ENCODE peak calls at places on chromosomes 4 and X, in four cellular contexts. One of them, this sample, is unnamed.
A peak's percentile ranks its signal among the peaks of the same experiment; 100 is the strongest.

GRCh38 chr4:45467157-45467556 is 656.7 kb downstream of the GABRG1 start:
- DNase-seq in left ventricle myocardium inferior: no peak
- DNase-seq in GM23338: no peak
- DNase-seq in upper lobe of left lung: no peak
- DNase-seq in this sample: no peak

GRCh38 chr4:159171287-159171686 is 68.4 kb downstream of the RAPGEF2 start:
- DNase-seq in left ventricle myocardium inferior: no peak
- DNase-seq in GM23338: no peak
- DNase-seq in upper lobe of left lung: no peak
- DNase-seq in this sample: no peak

GRCh38 chr4:123325241-123325681 is 71.3 kb upstream of the SPRY1 start:
- DNase-seq in left ventricle myocardium inferior: no peak
- DNase-seq in GM23338: no peak
- DNase-seq in upper lobe of left lung: no peak
- DNase-seq in this sample: peak; percentile 89

GRCh38 chrX:106933538-106933961 is 13.3 kb downstream of the CLDN2 start:
- DNase-seq in upper lobe of left lung: no peak
- DNase-seq in left ventricle myocardium inferior: peak; percentile 11
- DNase-seq in GM23338: no peak
- DNase-seq in this sample: no peak

GRCh38 chr4:123064390-123064789 is 142.0 kb upstream of the NUDT6 start:
- DNase-seq in left ventricle myocardium inferior: no peak
- DNase-seq in upper lobe of left lung: no peak
- DNase-seq in GM23338: no peak
- DNase-seq in this sample: no peak

GRCh38 chr4:7807351-7807921 is 132.2 kb downstream of the AFAP1 start:
- DNase-seq in GM23338: no peak
- DNase-seq in left ventricle myocardium inferior: peak; percentile 44
- DNase-seq in upper lobe of left lung: no peak
- DNase-seq in this sample: no peak

GRCh38 chr4:2820216-2820982 is 23.2 kb upstream of the ADD1 start:
- DNase-seq in GM23338: no peak
- DNase-seq in left ventricle myocardium inferior: peak; percentile 11
- DNase-seq in upper lobe of left lung: peak; percentile 10
- DNase-seq in this sample: no peak

GRCh38 chr4:154344686-154345085 is 146.9 kb downstream of the DCHS2 start:
- DNase-seq in left ventricle myocardium inferior: no peak
- DNase-seq in GM23338: peak; percentile 64
- DNase-seq in upper lobe of left lung: peak; percentile 33
- DNase-seq in this sample: no peak

GRCh38 chr4:123024710-123025109 is 102.3 kb upstream of the NUDT6 start:
- DNase-seq in GM23338: no peak
- DNase-seq in upper lobe of left lung: no peak
- DNase-seq in left ventricle myocardium inferior: no peak
- DNase-seq in this sample: no peak

GRCh38 chr4:36165256-36166005 is 78.9 kb downstream of the ARAP2 start:
- DNase-seq in upper lobe of left lung: no peak
- DNase-seq in GM23338: no peak
- DNase-seq in left ventricle myocardium inferior: no peak
- DNase-seq in this sample: no peak

GRCh38 chrX:20026278-20026677 is 35.4 kb upstream of the BCLAF3 start:
- DNase-seq in upper lobe of left lung: no peak
- DNase-seq in left ventricle myocardium inferior: no peak
- DNase-seq in GM23338: no peak
- DNase-seq in this sample: no peak

GRCh38 chr4:177427097-177427665 is 15.1 kb downstream of the AGA start:
- DNase-seq in GM23338: no peak
- DNase-seq in left ventricle myocardium inferior: no peak
- DNase-seq in upper lobe of left lung: no peak
- DNase-seq in this sample: no peak

GRCh38 chrX:48083212-48083611 is 11.8 kb upstream of the ZNF630 start:
- DNase-seq in left ventricle myocardium inferior: peak; percentile 13
- DNase-seq in GM23338: peak; percentile 60
- DNase-seq in upper lobe of left lung: no peak
- DNase-seq in this sample: no peak

GRCh38 chr4:144178414-144178813 is 37.9 kb upstream of the GYPA start:
- DNase-seq in upper lobe of left lung: no peak
- DNase-seq in GM23338: peak; percentile 57
- DNase-seq in left ventricle myocardium inferior: no peak
- DNase-seq in this sample: no peak

GRCh38 chr4:138239496-138239895 is 2.7 kb downstream of the SLC7A11 start:
- DNase-seq in upper lobe of left lung: no peak
- DNase-seq in left ventricle myocardium inferior: no peak
- DNase-seq in GM23338: no peak
- DNase-seq in this sample: no peak

GRCh38 chr4:138241281-138242075 is 671 bp downstream of the SLC7A11 start:
- DNase-seq in upper lobe of left lung: no peak
- DNase-seq in left ventricle myocardium inferior: no peak
- DNase-seq in GM23338: peak; percentile 30
- DNase-seq in this sample: no peak

GRCh38 chr4:138235419-138235952 is 6.7 kb downstream of the SLC7A11 start:
- DNase-seq in upper lobe of left lung: no peak
- DNase-seq in GM23338: no peak
- DNase-seq in left ventricle myocardium inferior: no peak
- DNase-seq in this sample: no peak

GRCh38 chr4:138236035-138236434 is 6.1 kb downstream of the SLC7A11 start:
- DNase-seq in GM23338: no peak
- DNase-seq in upper lobe of left lung: no peak
- DNase-seq in left ventricle myocardium inferior: no peak
- DNase-seq in this sample: no peak

GRCh38 chr4:138238521-138239292 is 3.4 kb downstream of the SLC7A11 start:
- DNase-seq in upper lobe of left lung: no peak
- DNase-seq in GM23338: no peak
- DNase-seq in left ventricle myocardium inferior: no peak
- DNase-seq in this sample: no peak
- H3K4me3 ChIP-seq in upper lobe of left lung: no peak overlapping the region
- H3K4me3 ChIP-seq in GM23338: peak overlapping the region; percentile 74
- H3K4me3 ChIP-seq in left ventricle myocardium inferior: no peak overlapping the region
- H3K4me3 ChIP-seq in this sample: no peak overlapping the region

DNA sequence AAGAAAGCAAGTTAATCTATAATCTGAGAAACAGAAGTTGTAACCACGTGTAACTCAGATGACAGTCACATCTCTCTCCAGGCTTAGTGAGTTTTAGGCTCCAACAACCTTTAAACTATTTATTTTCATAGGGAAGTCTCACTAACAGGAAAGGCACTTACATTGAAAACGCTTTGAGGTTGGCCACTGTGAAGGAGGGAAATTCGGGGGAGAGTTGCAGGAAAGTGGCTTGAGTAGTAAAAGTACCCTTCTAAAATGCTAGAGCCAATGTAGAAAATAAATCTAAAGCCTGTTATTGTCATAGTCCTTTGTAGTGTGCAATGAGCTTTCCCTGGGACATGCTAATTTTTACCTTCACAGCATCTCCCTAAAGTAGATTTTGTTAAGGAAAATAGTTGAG is 995 bp upstream of the NFXL1 start:
- DNase-seq in upper lobe of left lung: no peak
- DNase-seq in GM23338: no peak
- DNase-seq in left ventricle myocardium inferior: no peak
- DNase-seq in this sample: no peak
- H3K4me3 ChIP-seq in upper lobe of left lung: no peak overlapping the region
- H3K4me3 ChIP-seq in GM23338: peak overlapping the region; percentile 91
- H3K4me3 ChIP-seq in left ventricle myocardium inferior: no peak overlapping the region
- H3K4me3 ChIP-seq in this sample: peak overlapping the region; percentile 99

DNA sequence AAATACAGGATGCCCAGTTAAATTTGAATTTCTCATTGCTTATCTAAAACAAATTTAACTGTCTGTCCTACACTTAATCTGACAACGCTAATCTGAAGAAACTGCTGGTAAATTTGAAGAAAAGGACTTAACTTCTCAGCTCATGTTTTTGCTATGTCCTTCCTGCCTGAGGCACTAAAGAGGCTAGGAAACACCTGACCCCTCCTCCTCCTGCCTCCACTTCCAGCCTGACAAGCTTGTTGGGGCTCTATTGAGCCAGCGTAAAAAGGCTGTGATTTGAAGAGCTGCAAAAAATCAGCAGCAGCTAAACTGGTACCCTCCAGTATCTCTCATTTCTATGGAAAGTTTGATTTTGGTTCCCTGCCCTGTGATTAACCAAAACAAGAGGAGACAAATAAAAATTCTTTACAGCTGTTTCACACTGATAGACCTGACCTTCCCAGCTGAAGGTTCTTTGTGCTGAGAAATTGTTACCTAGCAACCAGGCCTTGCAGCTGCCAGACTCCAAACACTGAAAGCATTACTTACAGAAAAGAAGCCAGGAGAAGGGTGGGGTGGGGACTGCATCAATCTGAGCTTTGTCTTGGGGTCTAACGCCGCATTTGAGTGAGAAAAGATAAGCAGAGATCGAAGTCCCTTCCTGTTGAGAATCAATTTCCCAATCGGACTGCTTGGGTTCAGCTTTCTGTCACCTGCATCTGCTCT is 34.9 kb downstream of the DCX start:
- DNase-seq in GM23338: peak; percentile 61
- DNase-seq in left ventricle myocardium inferior: no peak
- DNase-seq in upper lobe of left lung: no peak
- DNase-seq in this sample: no peak
- H3K4me3 ChIP-seq in GM23338: no peak overlapping the region
- H3K4me3 ChIP-seq in left ventricle myocardium inferior: no peak overlapping the region
- H3K4me3 ChIP-seq in upper lobe of left lung: no peak overlapping the region
- H3K4me3 ChIP-seq in this sample: no peak overlapping the region

GRCh38 chr4:1309261-1310010 is 19.7 kb downstream of the MAEA start:
- DNase-seq in GM23338: peak; percentile 98
- DNase-seq in upper lobe of left lung: peak; percentile 91
- DNase-seq in left ventricle myocardium inferior: peak; percentile 86
- DNase-seq in this sample: no peak
- H3K4me3 ChIP-seq in GM23338: peak overlapping the region; percentile 49
- H3K4me3 ChIP-seq in upper lobe of left lung: peak overlapping the region; percentile 37
- H3K4me3 ChIP-seq in left ventricle myocardium inferior: peak overlapping the region; percentile 60
- H3K4me3 ChIP-seq in this sample: no peak overlapping the region

GRCh38 chrX:31132803-31133202 is 61.0 kb upstream of the FTHL17 start:
- DNase-seq in GM23338: no peak
- DNase-seq in left ventricle myocardium inferior: no peak
- DNase-seq in upper lobe of left lung: no peak
- DNase-seq in this sample: no peak

GRCh38 chrX:31130457-31131215 is 58.8 kb upstream of the FTHL17 start:
- DNase-seq in upper lobe of left lung: no peak
- DNase-seq in GM23338: no peak
- DNase-seq in left ventricle myocardium inferior: no peak
- DNase-seq in this sample: no peak

GRCh38 chrX:31127716-31128115 is 55.9 kb upstream of the FTHL17 start:
- DNase-seq in left ventricle myocardium inferior: no peak
- DNase-seq in upper lobe of left lung: no peak
- DNase-seq in GM23338: no peak
- DNase-seq in this sample: no peak

GRCh38 chrX:31126205-31126604 is 54.4 kb upstream of the FTHL17 start:
- DNase-seq in left ventricle myocardium inferior: no peak
- DNase-seq in upper lobe of left lung: no peak
- DNase-seq in GM23338: peak; percentile 1
- DNase-seq in this sample: no peak

DNA sequence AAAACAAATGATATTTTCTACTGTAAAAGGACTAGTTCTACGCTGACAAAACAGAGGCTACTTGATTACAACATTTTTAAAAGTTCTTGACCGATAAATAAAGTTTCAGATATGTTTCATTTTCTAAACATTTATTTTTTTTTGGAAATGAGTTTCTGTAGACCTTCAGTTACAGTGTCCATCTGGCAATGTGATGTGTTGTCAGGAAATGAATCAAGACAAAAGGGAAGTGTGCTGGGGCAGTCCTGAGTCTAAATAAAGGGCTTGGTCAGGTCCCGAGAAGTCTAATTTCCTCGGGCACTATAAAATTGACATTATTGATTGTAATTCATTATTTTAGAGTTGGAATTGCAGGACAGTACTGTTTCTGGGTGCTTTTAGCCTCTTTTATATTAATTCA is 57.0 kb upstream of the FTHL17 start:
- DNase-seq in upper lobe of left lung: no peak
- DNase-seq in GM23338: no peak
- DNase-seq in left ventricle myocardium inferior: no peak
- DNase-seq in this sample: no peak
- H3K4me3 ChIP-seq in upper lobe of left lung: no peak overlapping the region
- H3K4me3 ChIP-seq in GM23338: no peak overlapping the region
- H3K4me3 ChIP-seq in left ventricle myocardium inferior: no peak overlapping the region
- H3K4me3 ChIP-seq in this sample: no peak overlapping the region

DNA sequence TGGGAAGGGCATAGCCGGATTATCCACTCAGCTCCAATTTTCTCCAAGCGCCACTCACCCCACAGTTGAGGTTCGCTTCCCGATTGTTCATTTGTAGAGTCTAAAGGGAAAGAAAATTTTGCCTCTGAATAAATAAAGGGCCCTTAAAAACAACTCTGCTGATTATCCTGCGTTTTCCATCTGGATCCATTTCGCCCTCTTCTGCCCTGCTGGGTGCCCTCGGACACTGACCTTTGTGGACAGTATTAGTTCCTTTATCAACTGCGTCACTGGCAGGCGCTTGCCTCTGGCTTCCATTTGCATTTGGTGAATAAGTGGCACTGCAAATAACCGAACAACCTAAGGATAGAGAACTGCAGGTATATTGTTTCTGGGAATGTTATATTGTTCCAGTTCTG is 10.1 kb downstream of the GSX2 start:
- DNase-seq in left ventricle myocardium inferior: no peak
- DNase-seq in GM23338: no peak
- DNase-seq in upper lobe of left lung: no peak
- DNase-seq in this sample: no peak
- H3K4me3 ChIP-seq in left ventricle myocardium inferior: peak overlapping the region; percentile 43
- H3K4me3 ChIP-seq in GM23338: peak overlapping the region; percentile 51
- H3K4me3 ChIP-seq in upper lobe of left lung: no peak overlapping the region
- H3K4me3 ChIP-seq in this sample: no peak overlapping the region

DNA sequence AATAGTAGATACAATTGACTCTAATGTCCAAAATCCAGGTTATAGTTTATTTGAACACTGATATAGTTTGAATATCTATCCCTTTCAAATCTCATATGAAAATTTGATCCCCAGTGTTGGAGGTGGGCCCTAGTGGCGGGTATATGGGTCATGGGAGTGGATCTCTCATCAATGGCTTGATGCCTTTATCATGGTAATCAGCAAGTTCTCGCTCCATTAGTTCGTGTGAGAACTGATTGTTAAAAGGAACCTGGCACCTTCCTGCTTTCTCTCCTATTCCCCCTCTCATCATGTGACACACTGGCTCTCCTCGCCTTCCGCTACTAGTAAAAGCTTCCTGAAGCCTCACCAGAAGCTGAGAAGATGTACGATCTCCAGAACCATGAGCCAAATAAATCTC is 70.1 kb downstream of the UNC5C start:
- DNase-seq in GM23338: peak; percentile 10
- DNase-seq in upper lobe of left lung: no peak
- DNase-seq in left ventricle myocardium inferior: no peak
- DNase-seq in this sample: no peak
- H3K4me3 ChIP-seq in GM23338: no peak overlapping the region
- H3K4me3 ChIP-seq in upper lobe of left lung: no peak overlapping the region
- H3K4me3 ChIP-seq in left ventricle myocardium inferior: no peak overlapping the region
- H3K4me3 ChIP-seq in this sample: no peak overlapping the region

This sample was measured in GM12864.